ENCODE peak calls at places on chromosomes 4 and X, in eight cellular contexts. P is upper lobe of left lung, Z is HepG2, I is H1, X is transverse colon, W is GM12878, K is esophagus muscularis mucosa, J is suprapubic skin. L is an unnamed sample.

GRCh38 chrX:129037389-129037788 is 485.9 kb downstream of the SMARCA1 start:
- DNase-seq in J (no peak), P (no peak), K (no peak), I (no peak), Z (no peak), X (no peak), W (no peak), L (no peak)

GRCh38 chr4:2647403-2648158 is 108.6 kb downstream of the TNIP2 start:
- DNase-seq in X (no peak), J (peak; percentile 44), W (no peak), P (no peak), K (no peak), Z (no peak), I (no peak), L (no peak)

GRCh38 chr4:10701702-10702460 is 17.3 kb upstream of the CLNK start:
- DNase-seq in J (no peak), I (no peak), K (no peak), W (no peak), X (no peak), Z (no peak), P (no peak), L (no peak)

GRCh38 chr4:99323761-99324160 is 2.6 kb upstream of the ADH1B start:
- DNase-seq in J (no peak), W (no peak), P (no peak), I (no peak), Z (no peak), K (no peak), X (no peak), L (no peak)

GRCh38 chr4:153393397-153393796 is 48.9 kb downstream of the MND1 start:
- DNase-seq in Z (no peak), J (no peak), W (no peak), I (no peak), K (no peak), P (no peak), X (no peak), L (no peak)

GRCh38 chr4:153223418-153223792 is 19.2 kb downstream of the TRIM2 start:
- DNase-seq in K (no peak), J (no peak), W (no peak), P (no peak), I (no peak), Z (no peak), X (no peak), L (no peak)

GRCh38 chr4:184320630-184321029 is 103.0 kb upstream of the ENPP6 start:
- DNase-seq in Z (no peak), P (no peak), W (no peak), X (no peak), K (peak; percentile 92), J (no peak), I (no peak), L (no peak)

GRCh38 chr4:152500798-152501434 is 35.0 kb downstream of the FBXW7 start:
- DNase-seq in W (peak; percentile 74), Z (peak; percentile 65), J (no peak), I (peak; percentile 27), K (no peak), P (no peak), X (peak; percentile 30), L (peak; percentile 36)

GRCh38 chrX:37955273-37955672 is 51.1 kb upstream of the SYTL5 start:
- DNase-seq in P (no peak), I (no peak), J (no peak), X (no peak), K (no peak), Z (no peak), W (no peak), L (no peak)

GRCh38 chr4:142656178-142656577 is 189.9 kb downstream of the INPP4B start:
- DNase-seq in I (no peak), J (no peak), K (no peak), P (no peak), Z (no peak), W (no peak), X (no peak), L (no peak)

GRCh38 chr4:123941306-123941705 is 544.7 kb downstream of the SPRY1 start:
- DNase-seq in P (no peak), Z (no peak), J (no peak), W (no peak), K (no peak), X (no peak), I (no peak), L (no peak)

GRCh38 chr4:68518889-68519288 is 57.2 kb downstream of the UGT2B17 start:
- DNase-seq in Z (no peak), I (no peak), P (no peak), X (no peak), J (no peak), K (no peak), W (no peak), L (no peak)

GRCh38 chr4:16293205-16293860 is 67.1 kb upstream of the TAPT1 start:
- DNase-seq in P (no peak), X (no peak), I (no peak), Z (no peak), W (no peak), K (no peak), J (no peak), L (no peak)

GRCh38 chr4:54547299-54548097 is 110.3 kb upstream of the KIT start:
- DNase-seq in I (no peak), K (no peak), Z (no peak), P (no peak), X (peak; percentile 38), W (peak; percentile 19), J (no peak), L (peak; percentile 45)

GRCh38 chr4:76665139-76665538 is 230.1 kb downstream of the SHROOM3 start:
- DNase-seq in J (no peak), W (no peak), P (no peak), Z (no peak), X (peak; percentile 90), I (no peak), K (no peak), L (peak; percentile 94)

GRCh38 chr4:56106755-56107154 is 158.0 kb downstream of the CEP135 start:
- DNase-seq in J (no peak), I (no peak), K (no peak), X (no peak), P (no peak), Z (no peak), W (no peak), L (no peak)

GRCh38 chr4:107719211-107719926 is 665 bp downstream of the PAPSS1 start:
- DNase-seq in Z (peak; percentile 77), J (no peak), K (no peak), P (no peak), I (no peak), W (no peak), X (no peak), L (no peak)

GRCh38 chrX:67613366-67613765 is 69.5 kb downstream of the AR start:
- DNase-seq in Z (no peak), X (no peak), W (no peak), K (no peak), P (no peak), J (no peak), I (no peak), L (no peak)

GRCh38 chr4:119286377-119287002 is 35.4 kb downstream of the FABP2 start:
- DNase-seq in X (no peak), W (no peak), I (no peak), Z (peak; percentile 32), J (no peak), P (no peak), K (no peak), L (no peak)

GRCh38 chr4:15078682-15079642 is 76.7 kb downstream of the CPEB2 start:
- DNase-seq in J (no peak), Z (no peak), K (no peak), I (no peak), X (no peak), W (no peak), P (no peak), L (no peak)

GRCh38 chr4:140372607-140373327 is 679 bp upstream of the SCOC start:
- DNase-seq in X (peak; percentile 22), Z (peak; percentile 16), W (peak; percentile 28), P (no peak), I (no peak), K (no peak), J (no peak), L (no peak)

GRCh38 chr4:1200425-1201035 is 28.1 kb upstream of the SPON2 start:
- DNase-seq in P (peak; percentile 86), I (no peak), W (no peak), Z (no peak), J (peak; percentile 78), X (peak; percentile 71), K (peak; percentile 95), L (peak; percentile 51)
- TF ChIP-seq EP300 in P (peak; percentile 79), I (no peak), W (no peak), Z (no peak), J (no peak), X (no peak), K (no peak), L (no peak)

GRCh38 chr4:74339501-74339900 is 25.4 kb upstream of the EREG start:
- DNase-seq in I (no peak), X (no peak), K (no peak), J (no peak), P (no peak), Z (no peak), W (no peak), L (no peak)
- TF ChIP-seq POLR2AphosphoS5 in I (no peak), X (no peak), K (no peak), J (no peak), P (no peak), Z (no peak), W (no peak), L (no peak)

GRCh38 chrX:19740744-19741143 is 146.7 kb downstream of the SH3KBP1 start:
- DNase-seq in J (no peak), Z (peak; percentile 57), I (no peak), X (no peak), K (no peak), W (no peak), P (no peak), L (no peak)

GRCh38 chrX:19743386-19743785 is 144.0 kb downstream of the SH3KBP1 start:
- DNase-seq in K (no peak), P (no peak), X (peak; percentile 17), Z (no peak), J (no peak), I (no peak), W (peak; percentile 70), L (no peak)

GRCh38 chrX:19744231-19744630 is 143.2 kb downstream of the SH3KBP1 start:
- DNase-seq in W (no peak), K (no peak), J (no peak), X (no peak), I (no peak), Z (peak; percentile 57), P (no peak), L (no peak)

GRCh38 chrX:19735244-19735643 is 152.2 kb downstream of the SH3KBP1 start:
- DNase-seq in J (no peak), Z (no peak), P (no peak), K (no peak), W (no peak), X (no peak), I (no peak), L (no peak)

GRCh38 chrX:19739683-19740082 is 147.7 kb downstream of the SH3KBP1 start:
- DNase-seq in J (peak; percentile 63), P (no peak), I (no peak), K (peak; percentile 91), W (no peak), X (peak; percentile 71), Z (peak; percentile 20), L (peak; percentile 66)
- TF ChIP-seq EP300 in J (no peak), P (no peak), I (no peak), K (no peak), W (no peak), X (no peak), Z (no peak), L (no peak)

GRCh38 chrX:131818297-131818936 is 204.7 kb upstream of the STK26 start:
- DNase-seq in Z (no peak), K (no peak), X (no peak), I (no peak), J (no peak), P (no peak), W (no peak), L (no peak)

GRCh38 chrX:131816551-131817136 is 206.5 kb upstream of the STK26 start:
- DNase-seq in Z (no peak), I (no peak), J (peak; percentile 84), W (peak; percentile 90), P (no peak), X (peak; percentile 87), K (no peak), L (peak; percentile 84)

GRCh38 chrX:131812847-131813825 is 210.0 kb upstream of the STK26 start:
- DNase-seq in Z (no peak), X (peak; percentile 82), K (no peak), P (no peak), W (peak; percentile 92), J (peak; percentile 86), I (no peak), L (peak; percentile 76)
- TF ChIP-seq POLR2AphosphoS5 in Z (no peak), X (peak; percentile 66), K (peak; percentile 62), P (peak; percentile 84), W (peak; percentile 38), J (no peak), I (no peak), L (peak; percentile 66)

L was measured in stomach.